ENCODE peak calls at places on chromosomes 6 and 20, in four cellular contexts. Z is omental fat pad, P is esophagus mucosa, J is psoas muscle. N is an unnamed sample.

GRCh38 chr6:137423444-137424168 is 70.6 kb downstream of the OLIG3 start:
- ATAC-seq in Z (no peak), P (no peak), J (no peak), N (no peak)

GRCh38 chr6:47520282-47520681 is 42.7 kb downstream of the CD2AP start:
- ATAC-seq in Z (no peak), P (no peak), J (no peak), N (no peak)

GRCh38 chr6:47007657-47008396 is 34.3 kb downstream of the ADGRF1 start:
- ATAC-seq in Z (no peak), P (no peak), J (no peak), N (no peak)

GRCh38 chr20:1430004-1430451 is 36.6 kb downstream of the NSFL1C start:
- ATAC-seq in Z (peak; percentile 19), P (no peak), J (no peak), N (no peak)

GRCh38 chr20:4805663-4806449 is 84.1 kb downstream of the PRND start:
- ATAC-seq in Z (no peak), P (no peak), J (no peak), N (no peak)

GRCh38 chr6:33418690-33419291 is 884 bp upstream of the CUTA start:
- ATAC-seq in Z (no peak), P (no peak), J (no peak), N (no peak)

GRCh38 chr6:23456396-23456795 is 669.6 kb upstream of the NRSN1 start:
- ATAC-seq in Z (no peak), P (no peak), J (no peak), N (no peak)

GRCh38 chr6:153976921-153977693 is 61.9 kb upstream of the OPRM1 start:
- ATAC-seq in Z (no peak), P (no peak), J (no peak), N (peak; percentile 68)

GRCh38 chr20:17320456-17320855 is 93.6 kb downstream of the PCSK2 start:
- ATAC-seq in Z (no peak), P (peak; percentile 79), J (no peak), N (no peak)